ENCODE peak calls at places on chromosome 16, in six cellular contexts. N, X, S, R, O and W are unnamed samples.

GRCh38 chr16:17828012-17828411 is 357.3 kb upstream of the XYLT1 start:
- DNase-seq in O (no peak), S (peak; percentile 2), R (no peak), N (no peak), X (no peak), W (no peak)

GRCh38 chr16:57166951-57167350 is 18.9 kb downstream of the PSME3IP1 start:
- DNase-seq in O (no peak), X (no peak), S (no peak), R (no peak), N (no peak), W (no peak)

GRCh38 chr16:66146689-66147330 is 219.7 kb upstream of the CDH5 start:
- DNase-seq in R (no peak), S (no peak), X (no peak), N (no peak), O (no peak), W (no peak)

GRCh38 chr16:48220891-48221290 is 23.2 kb upstream of the LONP2 start:
- DNase-seq in S (no peak), X (no peak), N (no peak), R (no peak), O (no peak), W (no peak)

GRCh38 chr16:82782715-82783251 is 156.0 kb downstream of the CDH13 start:
- DNase-seq in N (no peak), X (no peak), R (no peak), S (no peak), O (peak; percentile 60), W (no peak)

GRCh38 chr16:22665803-22666202 is 148.2 kb upstream of the HS3ST2 start:
- DNase-seq in R (no peak), N (no peak), O (no peak), S (no peak), X (no peak), W (no peak)

GRCh38 chr16:89115216-89115949 is 21.7 kb downstream of the ACSF3 start:
- DNase-seq in R (peak; percentile 49), S (peak; percentile 98), N (no peak), O (peak; percentile 57), X (peak; percentile 30), W (no peak)

GRCh38 chr16:3004781-3005284 is 7.9 kb upstream of the CLDN9 start:
- DNase-seq in N (no peak), O (peak; percentile 77), S (peak; percentile 57), R (no peak), X (no peak), W (peak; percentile 42)

GRCh38 chr16:67481561-67482259 is 753 bp upstream of the ATP6V0D1 start:
- DNase-seq in S (peak; percentile 28), R (peak; percentile 53), O (peak; percentile 75), X (no peak), N (no peak), W (peak; percentile 53)

GRCh38 chr16:13896543-13897182 is 23.3 kb upstream of the ERCC4 start:
- DNase-seq in O (no peak), N (no peak), X (no peak), R (no peak), S (peak; percentile 19), W (no peak)

GRCh38 chr16:13811834-13812233 is 108.1 kb upstream of the ERCC4 start:
- DNase-seq in R (no peak), O (no peak), N (no peak), X (no peak), S (no peak), W (no peak)

GRCh38 chr16:35510701-35511100 is 2051.3 kb downstream of the TP53TG3F start:
- DNase-seq in X (no peak), O (no peak), N (no peak), S (no peak), R (no peak), W (no peak)

GRCh38 chr16:85750021-85750826 is 672 bp downstream of the C16orf74 start:
- DNase-seq in X (no peak), N (no peak), O (no peak), S (peak; percentile 89), R (no peak), W (peak; percentile 79)

GRCh38 chr16:83675136-83675535 is 132.6 kb upstream of the HSBP1 start:
- DNase-seq in N (no peak), X (no peak), R (no peak), S (no peak), O (no peak), W (peak; percentile 70)

GRCh38 chr16:67982011-67982696 is 1.9 kb upstream of the DPEP3 start:
- DNase-seq in S (no peak), X (no peak), O (no peak), R (no peak), N (no peak), W (no peak)